ENCODE peak calls at places on chromosomes 12 and 14, in six cellular contexts. S, E, K, A, G and X are unnamed samples. For H3K27me3, the result is how much of the 10 kb centered on the place peaks cover.

GRCh38 chr12:4417471-4417870 is 28.1 kb downstream of the FGF6 start:
- DNase-seq in G (no peak), E (no peak), K (peak), A (no peak), S (no peak), X (no peak)

GRCh38 chr14:67532998-67533753 is at the start of gene PLEKHH1:
- DNase-seq in G (peak), S (peak), A (peak), E (peak), K (peak), X (peak)

GRCh38 chr12:26821212-26821701 is 11.7 kb downstream of the ITPR2 start:
- DNase-seq in A (peak), E (no peak), G (no peak), K (no peak), S (no peak), X (no peak)

GRCh38 chr14:100106260-100106659 is 41.0 kb downstream of the EVL start:
- DNase-seq in S (peak), K (no peak), E (no peak), A (no peak), G (peak), X (peak)

GRCh38 chr14:69878251-69878650 is 965 bp upstream of the SMOC1 start:
- DNase-seq in K (no peak), G (no peak), A (no peak), S (no peak), E (no peak), X (no peak)

GRCh38 chr12:92506460-92506859 is 196.3 kb upstream of the PLEKHG7 start:
- DNase-seq in E (no peak), A (no peak), S (no peak), G (no peak), K (no peak), X (no peak)

GRCh38 chr12:120314220-120314619 is 12.1 kb downstream of the SIRT4 start:
- DNase-seq in S (no peak), K (no peak), G (no peak), E (peak), A (peak), X (no peak)

GRCh38 chr14:100237735-100238418 is 1.1 kb upstream of the YY1 start:
- DNase-seq in S (peak), G (peak), E (peak), A (peak), K (no peak), X (no peak)

GRCh38 chr12:6276936-6277615 is 33.4 kb upstream of the PLEKHG6 start:
- DNase-seq in E (peak), K (no peak), A (no peak), S (peak), G (no peak), X (no peak)
- H3K27ac ChIP-seq in E (peak), K (peak), A (no peak), S (peak), G (no peak), X (no peak)

GRCh38 chr12:2673966-2674810 is 120.6 kb upstream of the FKBP4 start:
- DNase-seq in A (no peak), K (peak), E (no peak), S (no peak), G (no peak), X (no peak)
- TF ChIP-seq CTCF in A (no peak), K (no peak), E (peak), S (no peak), G (no peak), X (no peak)

DNA sequence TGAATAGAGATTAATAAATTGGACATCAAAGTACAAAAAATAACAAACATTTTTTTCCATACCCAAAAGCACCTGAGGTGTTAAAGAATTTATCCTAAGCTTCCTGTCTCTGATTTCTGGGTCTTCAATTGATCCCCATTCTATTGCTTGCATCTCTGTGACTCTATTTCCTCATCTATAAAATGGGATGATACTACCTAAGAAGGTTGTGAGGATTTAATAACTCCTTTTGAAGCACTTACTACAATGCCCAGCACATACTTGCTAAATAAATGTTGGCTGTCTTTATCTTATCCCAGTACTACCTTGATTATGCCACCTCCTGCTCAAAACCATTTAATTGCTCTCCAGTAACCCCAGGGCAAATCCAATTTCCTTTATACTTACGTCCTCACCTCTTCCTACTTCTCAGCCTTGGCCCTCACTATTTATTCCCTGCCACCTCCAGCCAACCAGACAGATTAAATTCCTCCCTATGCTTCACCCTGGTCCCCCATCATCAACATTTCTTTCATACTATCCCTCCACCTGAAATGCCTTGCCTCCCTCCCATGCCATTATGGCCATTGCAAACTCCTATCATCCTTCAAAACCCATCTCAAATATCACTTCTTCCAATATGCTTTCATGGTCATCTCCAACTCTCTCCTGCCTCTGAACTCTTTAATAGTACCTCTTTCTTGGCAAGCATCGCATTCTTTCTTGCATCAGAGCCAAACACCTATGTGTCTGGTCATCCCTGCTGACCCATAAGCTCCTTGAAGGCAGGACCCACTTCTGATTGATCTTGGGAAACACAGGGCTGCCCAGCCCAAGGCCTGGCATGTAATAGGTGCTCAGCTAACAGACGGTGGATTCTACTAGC is 7.9 kb upstream of the ASIC1 start:
- DNase-seq in A (no peak), G (no peak), S (no peak), E (no peak), K (no peak), X (no peak)
- H3K27me3 ChIP-seq in A (under half), G (under half), S (under half), E (under half), K (under half), X (under half)

GRCh38 chr14:75429562-75429961 is 1.7 kb downstream of the JDP2 start:
- DNase-seq in G (no peak), A (peak), E (no peak), S (no peak), K (no peak), X (no peak)
- H3K27ac ChIP-seq in G (peak), A (peak), E (no peak), S (peak), K (peak), X (no peak)

DNA sequence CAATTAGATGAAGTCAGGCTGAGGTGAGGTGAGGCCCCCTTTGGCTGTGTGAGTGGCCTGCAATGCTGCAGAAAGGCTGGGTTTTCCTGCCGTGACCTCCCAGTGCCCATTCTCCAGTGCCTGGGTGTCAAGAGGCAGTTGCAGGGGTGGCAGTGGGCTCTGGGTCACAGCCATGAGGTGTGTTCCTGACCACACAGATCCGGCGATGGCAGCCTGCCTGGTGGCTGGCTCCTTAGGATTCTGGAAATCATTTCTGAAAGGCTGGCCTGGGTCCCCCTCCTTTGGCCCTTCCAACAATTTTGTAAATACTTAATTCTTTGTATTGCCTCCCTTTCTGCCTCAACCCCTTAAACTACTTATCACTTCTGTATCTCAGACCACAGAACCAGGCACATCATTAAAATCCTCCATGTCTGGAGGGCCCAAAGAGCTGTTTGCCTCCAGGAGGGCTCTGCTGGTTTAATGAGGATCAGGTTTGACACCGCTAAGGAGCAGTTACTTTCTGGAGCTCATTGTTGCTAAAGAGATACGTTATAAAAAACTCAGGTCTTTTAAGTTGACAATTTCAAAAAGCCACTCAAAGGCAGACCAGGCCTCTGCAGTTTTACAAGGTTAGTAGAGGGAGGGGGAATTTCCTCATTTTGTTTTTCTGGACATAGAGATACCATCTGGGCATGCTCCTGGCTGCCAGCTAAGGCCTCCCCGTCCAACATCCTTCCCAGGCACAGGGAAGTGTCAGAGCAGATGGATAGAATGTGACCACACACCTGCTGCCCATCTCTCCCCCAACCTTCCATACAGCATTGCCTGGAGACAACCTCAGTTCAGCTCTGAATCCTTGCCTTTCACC is 204.4 kb downstream of the FOXN3 start:
- DNase-seq in K (no peak), S (no peak), A (no peak), E (no peak), G (no peak), X (no peak)
- TF ChIP-seq CTCF in K (no peak), S (no peak), A (no peak), E (no peak), G (no peak), X (no peak)

DNA sequence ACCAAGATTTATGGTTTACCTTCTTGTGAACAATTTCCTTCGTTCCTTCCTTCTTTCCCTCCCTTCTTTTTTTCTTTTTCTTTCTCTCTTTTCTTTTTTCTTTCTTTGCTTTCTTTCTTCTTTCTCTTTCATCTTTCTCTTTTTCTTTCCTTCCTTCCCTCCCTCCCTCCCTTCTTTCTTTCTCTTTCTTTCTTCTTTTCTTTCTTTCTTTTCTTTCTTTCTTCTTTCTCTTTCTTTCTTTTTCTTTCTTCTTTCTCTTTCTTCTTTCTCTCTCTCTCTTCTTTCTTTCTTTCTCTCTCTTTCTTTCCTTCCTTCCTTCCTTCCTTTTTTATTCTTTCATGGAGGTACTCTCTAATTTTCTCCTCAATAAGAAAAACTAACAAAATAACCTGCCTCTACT is 462.1 kb upstream of the ATP2B1 start:
- DNase-seq in S (no peak), A (no peak), G (no peak), E (no peak), K (no peak), X (no peak)
- H3K27me3 ChIP-seq in S (under half), A (under half), G (under half), E (under half), K (under half), X (under half)

GRCh38 chr12:50296554-50296953 is 13.2 kb upstream of the LIMA1 start:
- DNase-seq in E (no peak), A (no peak), G (no peak), K (no peak), S (no peak), X (no peak)
- H3K27ac ChIP-seq in E (no peak), A (no peak), G (no peak), K (peak), S (peak), X (no peak)

DNA sequence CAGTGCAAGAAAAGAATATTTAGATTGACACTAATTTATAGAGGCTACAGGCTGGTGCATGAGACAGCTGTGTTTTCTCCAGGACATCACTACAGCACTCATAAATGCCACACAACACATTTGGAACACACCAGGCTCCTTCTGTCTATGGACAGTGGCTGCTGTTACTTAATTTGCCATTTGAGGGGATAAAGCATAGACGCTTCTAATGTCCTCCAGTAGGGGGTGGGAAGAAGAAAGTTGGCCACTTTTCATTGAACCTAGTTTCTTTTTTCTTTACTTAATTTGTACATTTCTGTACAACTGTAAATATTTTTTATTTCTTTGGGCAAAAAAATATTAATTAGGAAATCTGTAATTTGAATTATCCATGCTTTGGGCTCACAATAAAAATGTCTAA is 12.4 kb upstream of the RTN1 start:
- DNase-seq in S (no peak), K (no peak), A (no peak), E (peak), G (no peak), X (no peak)
- TF ChIP-seq CTCF in S (no peak), K (no peak), A (peak), E (peak), G (no peak), X (no peak)

DNA sequence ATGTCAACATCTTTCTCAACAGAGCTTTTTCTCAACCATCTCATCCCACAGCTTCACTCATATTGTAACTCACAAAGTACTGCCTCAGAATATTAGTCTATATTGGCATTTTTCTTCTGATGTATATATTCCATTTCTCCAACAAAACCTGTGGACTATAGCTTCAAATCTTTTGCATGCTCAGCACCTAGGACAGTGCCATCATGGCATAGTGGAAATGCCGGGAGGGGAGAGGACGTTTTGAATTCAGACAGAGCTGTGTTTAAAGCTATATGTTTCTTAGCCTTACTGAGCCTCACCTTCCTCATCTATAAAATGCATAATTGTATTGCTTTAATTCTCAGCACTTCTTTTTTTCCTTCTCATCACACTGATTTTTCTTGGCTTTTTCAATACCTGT is 452.6 kb downstream of the GALC start:
- DNase-seq in E (no peak), S (no peak), A (no peak), G (no peak), K (no peak), X (no peak)
- H3K27me3 ChIP-seq in E (under half), S (under half), A (under half), G (under half), K (under half), X (under half)

GRCh38 chr12:111409403-111410228 is 3.9 kb downstream of the SH2B3 start:
- DNase-seq in E (no peak), A (peak), G (peak), S (peak), K (peak), X (no peak)
- H3K27ac ChIP-seq in E (no peak), A (no peak), G (peak), S (peak), K (peak), X (peak)